ENCODE peak calls at places on chromosomes 7 and 10, in six cellular contexts. One of them, this sample, is unnamed.

GRCh38 chr10:44036425-44036824 is 348.5 kb downstream of the CXCL12 start:
- DNase-seq in activated CD8-positive, alpha-beta memory T cell treated with anti-CD3 and anti-CD28 coated beads for 4 hours: no peak
- DNase-seq in bronchial epithelial cell: no peak
- DNase-seq in mucosa of descending colon: no peak
- DNase-seq in body of pancreas: no peak
- DNase-seq in globus pallidus: no peak
- DNase-seq in this sample: no peak

GRCh38 chr7:44975331-44976039 is 3.3 kb downstream of the MYO1G start:
- DNase-seq in activated CD8-positive, alpha-beta memory T cell treated with anti-CD3 and anti-CD28 coated beads for 4 hours: no peak
- DNase-seq in bronchial epithelial cell: no peak
- DNase-seq in mucosa of descending colon: peak; percentile 6
- DNase-seq in body of pancreas: no peak
- DNase-seq in globus pallidus: no peak
- DNase-seq in this sample: no peak

GRCh38 chr10:77315511-77316129 is 322.0 kb downstream of the KCNMA1 start:
- DNase-seq in activated CD8-positive, alpha-beta memory T cell treated with anti-CD3 and anti-CD28 coated beads for 4 hours: no peak
- DNase-seq in bronchial epithelial cell: no peak
- DNase-seq in mucosa of descending colon: no peak
- DNase-seq in body of pancreas: no peak
- DNase-seq in globus pallidus: no peak
- DNase-seq in this sample: no peak

GRCh38 chr10:15542817-15543216 is 171.7 kb upstream of the FAM171A1 start:
- DNase-seq in activated CD8-positive, alpha-beta memory T cell treated with anti-CD3 and anti-CD28 coated beads for 4 hours: no peak
- DNase-seq in bronchial epithelial cell: no peak
- DNase-seq in mucosa of descending colon: no peak
- DNase-seq in body of pancreas: no peak
- DNase-seq in globus pallidus: no peak
- DNase-seq in this sample: no peak

GRCh38 chr10:131186547-131187253 is 124.8 kb downstream of the TCERG1L start:
- DNase-seq in activated CD8-positive, alpha-beta memory T cell treated with anti-CD3 and anti-CD28 coated beads for 4 hours: no peak
- DNase-seq in bronchial epithelial cell: no peak
- DNase-seq in mucosa of descending colon: no peak
- DNase-seq in body of pancreas: no peak
- DNase-seq in globus pallidus: no peak
- DNase-seq in this sample: no peak

GRCh38 chr7:794671-795329 is 37.5 kb upstream of the SUN1 start:
- DNase-seq in activated CD8-positive, alpha-beta memory T cell treated with anti-CD3 and anti-CD28 coated beads for 4 hours: no peak
- DNase-seq in bronchial epithelial cell: no peak
- DNase-seq in mucosa of descending colon: peak; percentile 83
- DNase-seq in body of pancreas: no peak
- DNase-seq in globus pallidus: no peak
- DNase-seq in this sample: no peak

GRCh38 chr7:1569833-1570632 is at the start of gene PSMG3:
- DNase-seq in activated CD8-positive, alpha-beta memory T cell treated with anti-CD3 and anti-CD28 coated beads for 4 hours: peak; percentile 80
- DNase-seq in bronchial epithelial cell: peak; percentile 63
- DNase-seq in mucosa of descending colon: peak; percentile 94
- DNase-seq in body of pancreas: peak; percentile 93
- DNase-seq in globus pallidus: peak; percentile 83
- DNase-seq in this sample: peak; percentile 91

GRCh38 chr10:54434782-54435181 is 366.2 kb downstream of the PCDH15 start:
- DNase-seq in activated CD8-positive, alpha-beta memory T cell treated with anti-CD3 and anti-CD28 coated beads for 4 hours: no peak
- DNase-seq in bronchial epithelial cell: no peak
- DNase-seq in mucosa of descending colon: no peak
- DNase-seq in body of pancreas: no peak
- DNase-seq in globus pallidus: no peak
- DNase-seq in this sample: no peak

GRCh38 chr10:60679388-60679987 is 98.8 kb upstream of the CDK1 start:
- DNase-seq in activated CD8-positive, alpha-beta memory T cell treated with anti-CD3 and anti-CD28 coated beads for 4 hours: no peak
- DNase-seq in bronchial epithelial cell: no peak
- DNase-seq in mucosa of descending colon: no peak
- DNase-seq in body of pancreas: no peak
- DNase-seq in globus pallidus: no peak
- DNase-seq in this sample: no peak

GRCh38 chr7:1557771-1558170 is 1.8 kb upstream of the TMEM184A start:
- DNase-seq in activated CD8-positive, alpha-beta memory T cell treated with anti-CD3 and anti-CD28 coated beads for 4 hours: no peak
- DNase-seq in bronchial epithelial cell: no peak
- DNase-seq in mucosa of descending colon: peak; percentile 35
- DNase-seq in body of pancreas: no peak
- DNase-seq in globus pallidus: no peak
- DNase-seq in this sample: no peak

GRCh38 chr10:38025283-38025682 is 14.8 kb downstream of the ZNF33A start:
- DNase-seq in activated CD8-positive, alpha-beta memory T cell treated with anti-CD3 and anti-CD28 coated beads for 4 hours: no peak
- DNase-seq in bronchial epithelial cell: no peak
- DNase-seq in mucosa of descending colon: no peak
- DNase-seq in body of pancreas: no peak
- DNase-seq in globus pallidus: no peak
- DNase-seq in this sample: no peak

GRCh38 chr7:6622129-6622710 is 6.8 kb downstream of the ZNF853 start:
- DNase-seq in activated CD8-positive, alpha-beta memory T cell treated with anti-CD3 and anti-CD28 coated beads for 4 hours: no peak
- DNase-seq in bronchial epithelial cell: no peak
- DNase-seq in mucosa of descending colon: no peak
- DNase-seq in body of pancreas: no peak
- DNase-seq in globus pallidus: no peak
- DNase-seq in this sample: no peak

GRCh38 chr7:157984138-157984913 is 603.3 kb downstream of the PTPRN2 start:
- DNase-seq in activated CD8-positive, alpha-beta memory T cell treated with anti-CD3 and anti-CD28 coated beads for 4 hours: no peak
- DNase-seq in bronchial epithelial cell: no peak
- DNase-seq in mucosa of descending colon: no peak
- DNase-seq in body of pancreas: no peak
- DNase-seq in globus pallidus: no peak
- DNase-seq in this sample: no peak

GRCh38 chr10:126166797-126167196 is 221.5 kb downstream of the ADAM12 start:
- DNase-seq in activated CD8-positive, alpha-beta memory T cell treated with anti-CD3 and anti-CD28 coated beads for 4 hours: no peak
- DNase-seq in bronchial epithelial cell: peak; percentile 5
- DNase-seq in mucosa of descending colon: no peak
- DNase-seq in body of pancreas: no peak
- DNase-seq in globus pallidus: no peak
- DNase-seq in this sample: no peak

GRCh38 chr10:1509003-1509402 is 228.3 kb downstream of the ADARB2 start:
- DNase-seq in activated CD8-positive, alpha-beta memory T cell treated with anti-CD3 and anti-CD28 coated beads for 4 hours: no peak
- DNase-seq in bronchial epithelial cell: no peak
- DNase-seq in mucosa of descending colon: no peak
- DNase-seq in body of pancreas: no peak
- DNase-seq in globus pallidus: no peak
- DNase-seq in this sample: no peak

GRCh38 chr7:2526659-2527504 is 7.3 kb downstream of the LFNG start:
- DNase-seq in activated CD8-positive, alpha-beta memory T cell treated with anti-CD3 and anti-CD28 coated beads for 4 hours: no peak
- DNase-seq in bronchial epithelial cell: no peak
- DNase-seq in mucosa of descending colon: peak; percentile 73
- DNase-seq in body of pancreas: peak; percentile 36
- DNase-seq in globus pallidus: no peak
- DNase-seq in this sample: no peak

GRCh38 chr10:51886438-51887068 is 187.2 kb upstream of the CSTF2T start:
- DNase-seq in activated CD8-positive, alpha-beta memory T cell treated with anti-CD3 and anti-CD28 coated beads for 4 hours: no peak
- DNase-seq in bronchial epithelial cell: peak; percentile 52
- DNase-seq in mucosa of descending colon: no peak
- DNase-seq in body of pancreas: no peak
- DNase-seq in globus pallidus: no peak
- DNase-seq in this sample: peak; percentile 38

GRCh38 chr7:110399421-110399820 is 691.5 kb upstream of the LRRN3 start:
- DNase-seq in activated CD8-positive, alpha-beta memory T cell treated with anti-CD3 and anti-CD28 coated beads for 4 hours: no peak
- DNase-seq in bronchial epithelial cell: peak; percentile 12
- DNase-seq in mucosa of descending colon: no peak
- DNase-seq in body of pancreas: no peak
- DNase-seq in globus pallidus: no peak
- DNase-seq in this sample: peak; percentile 2

GRCh38 chr10:101405006-101405405 is 51.0 kb downstream of the BTRC start:
- DNase-seq in activated CD8-positive, alpha-beta memory T cell treated with anti-CD3 and anti-CD28 coated beads for 4 hours: no peak
- DNase-seq in bronchial epithelial cell: no peak
- DNase-seq in mucosa of descending colon: no peak
- DNase-seq in body of pancreas: no peak
- DNase-seq in globus pallidus: no peak
- DNase-seq in this sample: no peak

GRCh38 chr7:79555571-79555970 is 102.1 kb upstream of the MAGI2 start:
- DNase-seq in activated CD8-positive, alpha-beta memory T cell treated with anti-CD3 and anti-CD28 coated beads for 4 hours: no peak
- DNase-seq in bronchial epithelial cell: peak; percentile 1
- DNase-seq in mucosa of descending colon: no peak
- DNase-seq in body of pancreas: no peak
- DNase-seq in globus pallidus: no peak
- DNase-seq in this sample: no peak

GRCh38 chr10:68212721-68213352 is 19.1 kb downstream of the ATOH7 start:
- DNase-seq in activated CD8-positive, alpha-beta memory T cell treated with anti-CD3 and anti-CD28 coated beads for 4 hours: no peak
- DNase-seq in bronchial epithelial cell: peak; percentile 35
- DNase-seq in mucosa of descending colon: no peak
- DNase-seq in body of pancreas: no peak
- DNase-seq in globus pallidus: peak; percentile 33
- DNase-seq in this sample: peak; percentile 35

GRCh38 chr10:112769611-112770370 is 180.3 kb upstream of the TCF7L2 start:
- DNase-seq in activated CD8-positive, alpha-beta memory T cell treated with anti-CD3 and anti-CD28 coated beads for 4 hours: no peak
- DNase-seq in bronchial epithelial cell: no peak
- DNase-seq in mucosa of descending colon: no peak
- DNase-seq in body of pancreas: no peak
- DNase-seq in globus pallidus: no peak
- DNase-seq in this sample: no peak

GRCh38 chr10:123427386-123427785 is 238.8 kb upstream of the GPR26 start:
- DNase-seq in activated CD8-positive, alpha-beta memory T cell treated with anti-CD3 and anti-CD28 coated beads for 4 hours: no peak
- DNase-seq in bronchial epithelial cell: no peak
- DNase-seq in mucosa of descending colon: no peak
- DNase-seq in body of pancreas: no peak
- DNase-seq in globus pallidus: no peak
- DNase-seq in this sample: peak; percentile 26

GRCh38 chr10:92846-93245 is 42.4 kb upstream of the ZMYND11 start:
- DNase-seq in activated CD8-positive, alpha-beta memory T cell treated with anti-CD3 and anti-CD28 coated beads for 4 hours: no peak
- DNase-seq in bronchial epithelial cell: peak; percentile 77
- DNase-seq in mucosa of descending colon: no peak
- DNase-seq in body of pancreas: no peak
- DNase-seq in globus pallidus: no peak
- DNase-seq in this sample: peak; percentile 74